ENCODE peak calls at places on chromosomes 16 and 17, in six cellular contexts. K is thyroid gland, F is esophagus squamous epithelium, J is tibial nerve, P is heart left ventricle, E is right lobe of liver. Q is an unnamed sample.

GRCh38 chr16:57748596-57748995 is 13.0 kb downstream of the KATNB1 start:
- DNase-seq in J (no peak), P (no peak), E (peak), K (no peak), F (no peak), Q (no peak)

GRCh38 chr16:76268824-76269223 is 8.4 kb upstream of the CNTNAP4 start:
- DNase-seq in F (no peak), P (no peak), J (no peak), K (no peak), E (no peak), Q (no peak)

GRCh38 chr16:27723711-27724490 is 174.0 kb downstream of the KATNIP start:
- DNase-seq in F (no peak), P (no peak), E (no peak), K (peak), J (no peak), Q (no peak)

GRCh38 chr17:29179232-29180036 is 764 bp downstream of the MYO18A start:
- DNase-seq in F (no peak), K (peak), E (peak), P (peak), J (no peak), Q (peak)

GRCh38 chr17:54180919-54181318 is 358.2 kb downstream of the KIF2B start:
- DNase-seq in P (no peak), K (no peak), J (no peak), F (no peak), E (no peak), Q (peak)

GRCh38 chr16:72978212-72978611 is 69.7 kb downstream of the ZFHX3 start:
- DNase-seq in F (no peak), J (no peak), E (no peak), P (no peak), K (no peak), Q (no peak)

GRCh38 chr17:9212376-9213310 is 191.3 kb downstream of the NTN1 start:
- DNase-seq in P (peak), E (peak), K (no peak), F (no peak), J (no peak), Q (no peak)

GRCh38 chr17:31572341-31572740 is 180.9 kb downstream of the RAB11FIP4 start:
- DNase-seq in E (no peak), K (no peak), J (no peak), F (no peak), P (no peak), Q (no peak)

GRCh38 chr16:76345093-76345735 is 68.0 kb downstream of the CNTNAP4 start:
- DNase-seq in J (peak), F (no peak), E (no peak), K (peak), P (peak), Q (no peak)

GRCh38 chr17:74478369-74479100 is 12.1 kb downstream of the CD300A start:
- DNase-seq in J (peak), P (no peak), F (no peak), K (no peak), E (no peak), Q (no peak)

GRCh38 chr16:81478876-81479496 is 34.4 kb downstream of the CMIP start:
- DNase-seq in K (peak), P (peak), E (peak), F (peak), J (peak), Q (peak)

GRCh38 chr17:10579270-10579669 is 29.8 kb upstream of the MYH2 start:
- DNase-seq in F (no peak), E (no peak), P (no peak), J (no peak), K (no peak), Q (no peak)

GRCh38 chr16:70375636-70376611 is 29.2 kb downstream of the DDX19A start:
- DNase-seq in E (no peak), K (no peak), P (no peak), J (no peak), F (no peak), Q (no peak)

GRCh38 chr17:66777689-66778225 is 57.2 kb upstream of the CACNG5 start:
- DNase-seq in F (no peak), P (no peak), E (no peak), J (no peak), K (peak), Q (no peak)

GRCh38 chr16:64615647-64616280 is 506.1 kb downstream of the CDH11 start:
- DNase-seq in K (no peak), F (no peak), P (peak), E (no peak), J (no peak), Q (no peak)

GRCh38 chr16:65118866-65119265 is 3.0 kb downstream of the CDH11 start:
- DNase-seq in K (no peak), E (no peak), P (no peak), J (no peak), F (no peak), Q (no peak)

DNA sequence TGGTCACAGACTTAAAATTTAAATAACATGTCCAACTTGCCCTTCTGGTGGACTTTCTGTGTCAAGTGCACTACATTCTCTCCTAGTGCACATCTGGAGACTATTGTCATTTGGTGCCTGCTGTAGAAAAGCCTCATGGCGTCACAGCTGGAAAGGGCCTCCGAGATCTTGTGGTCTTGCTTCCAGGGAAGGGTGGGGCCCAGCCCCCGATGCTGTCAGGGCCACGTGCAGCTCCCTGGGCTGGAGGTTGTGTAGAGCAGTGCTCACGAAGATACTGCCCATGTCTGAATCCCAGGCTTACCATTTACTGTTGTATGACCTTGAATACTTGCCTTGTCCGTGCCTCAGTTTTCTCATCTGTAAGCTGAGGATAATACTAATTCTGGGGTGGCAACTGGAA is 6.8 kb upstream of the MPRIP start:
- DNase-seq in K (no peak), P (peak), E (peak), F (no peak), J (no peak), Q (no peak)
- H3K27ac ChIP-seq in K (no peak), P (peak), E (no peak), F (no peak), J (peak), Q (no peak)

DNA sequence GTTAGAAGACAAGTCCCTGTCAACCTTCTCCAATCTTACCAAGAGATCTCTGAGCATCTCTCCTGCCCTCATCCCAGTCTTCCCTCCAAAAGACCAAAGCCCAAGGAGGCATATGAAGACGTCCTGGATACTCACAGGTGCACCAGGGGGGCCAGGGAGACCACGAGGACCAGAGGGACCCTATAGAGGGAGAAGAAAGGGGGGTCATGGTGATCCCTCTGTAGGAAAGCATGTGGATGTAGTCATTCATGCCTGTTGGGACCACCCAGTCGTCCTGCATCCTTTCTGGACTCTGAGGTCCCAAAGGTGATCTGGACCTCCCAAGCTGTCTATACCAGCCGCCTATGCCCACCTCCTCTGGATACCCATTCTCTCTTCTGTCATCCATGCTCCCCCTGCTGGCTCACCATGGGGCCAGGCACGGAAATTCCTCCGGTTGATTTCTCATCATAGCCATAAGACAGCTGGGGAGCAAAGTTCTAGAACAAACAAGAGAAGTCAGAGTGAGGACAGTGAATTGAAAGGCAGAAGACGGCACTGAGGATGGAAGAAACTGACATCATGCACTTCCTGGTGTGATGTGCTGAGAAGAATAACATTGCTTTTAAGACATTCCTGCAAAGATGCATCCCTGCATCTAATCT is 3.3 kb downstream of the COL1A1 start:
- DNase-seq in J (peak), E (no peak), P (peak), K (peak), F (no peak), Q (peak)
- TF ChIP-seq POLR2A in J (no peak), E (no peak), P (no peak), K (no peak), F (no peak), Q (no peak)

GRCh38 chr17:82883461-82884031 is 43.7 kb upstream of the ZNF750 start:
- DNase-seq in F (no peak), P (peak), K (no peak), E (no peak), J (no peak), Q (no peak)
- H3K27ac ChIP-seq in F (no peak), P (no peak), K (no peak), E (no peak), J (no peak), Q (no peak)

GRCh38 chr17:80141463-80142165 is 5.3 kb downstream of the EIF4A3 start:
- DNase-seq in F (no peak), J (no peak), E (no peak), K (no peak), P (no peak), Q (no peak)

GRCh38 chr17:80147035-80147939 is at the start of gene EIF4A3:
- DNase-seq in E (peak), K (peak), J (peak), P (peak), F (peak), Q (peak)

GRCh38 chr17:80142929-80143328 is 4.0 kb downstream of the EIF4A3 start:
- DNase-seq in J (no peak), E (no peak), K (no peak), F (no peak), P (no peak), Q (no peak)

GRCh38 chr17:80145076-80146075 is 1.6 kb downstream of the EIF4A3 start:
- DNase-seq in F (no peak), P (no peak), J (no peak), E (no peak), K (no peak), Q (peak)

GRCh38 chr17:80146121-80147034 is 550 bp downstream of the EIF4A3 start:
- DNase-seq in K (peak), E (no peak), J (no peak), F (no peak), P (no peak), Q (peak)
- TF ChIP-seq POLR2A in K (no peak), E (no peak), J (no peak), F (no peak), P (no peak), Q (no peak)

DNA sequence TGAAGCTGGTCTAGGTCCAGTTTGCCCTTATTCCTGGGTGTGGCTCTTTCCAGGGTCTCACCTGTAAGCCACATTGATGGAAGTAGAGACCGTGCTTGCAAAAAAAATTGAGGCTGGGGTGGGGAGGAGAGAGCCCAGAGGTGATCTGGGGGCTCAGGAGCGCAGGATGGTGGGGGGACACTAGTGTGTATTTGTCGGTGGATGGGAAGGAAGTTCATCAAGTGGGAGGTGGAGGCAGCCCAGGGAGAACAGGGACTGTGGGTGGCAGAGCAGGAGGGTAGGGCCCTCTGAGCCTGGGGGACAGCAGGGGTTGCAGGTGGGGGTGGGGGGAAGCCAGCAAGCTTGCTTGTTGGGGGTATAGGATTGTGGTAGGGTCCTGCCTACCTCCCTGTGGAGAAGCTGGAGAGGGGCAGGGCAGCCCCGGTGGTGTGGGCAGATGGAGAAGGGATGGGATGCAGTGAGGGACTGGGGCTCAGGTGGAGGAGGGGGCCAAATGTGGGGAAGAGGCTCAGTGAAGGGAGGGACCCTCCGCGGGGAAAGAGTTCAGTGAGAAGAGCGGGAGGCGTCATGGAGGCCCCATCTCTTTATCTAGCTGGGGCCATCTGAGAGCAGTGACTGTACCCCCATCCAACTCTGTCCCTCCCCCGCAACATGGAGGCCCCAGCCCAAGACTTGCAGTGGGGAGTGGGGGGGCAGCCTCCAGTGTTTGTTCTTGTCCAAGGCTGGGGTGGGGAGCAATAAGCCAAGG is 17.3 kb upstream of the TMEM92 start:
- DNase-seq in E (no peak), J (no peak), P (no peak), F (no peak), K (no peak), Q (no peak)
- H3K27ac ChIP-seq in E (no peak), J (peak), P (no peak), F (no peak), K (no peak), Q (no peak)

GRCh38 chr17:69327060-69327831 is at the start of gene ABCA5:
- DNase-seq in F (peak), P (peak), K (peak), E (peak), J (peak), Q (peak)
- TF ChIP-seq POLR2A in F (peak), P (no peak), K (peak), E (peak), J (peak), Q (peak)

GRCh38 chr16:66904846-66905632 is 13.6 kb downstream of the CDH16 start:
- DNase-seq in F (no peak), K (peak), E (peak), J (no peak), P (peak), Q (no peak)
- H3K27ac ChIP-seq in F (peak), K (peak), E (no peak), J (peak), P (peak), Q (peak)

GRCh38 chr17:47675380-47676198 is 18.4 kb upstream of the TBKBP1 start:
- DNase-seq in K (no peak), F (no peak), J (no peak), E (no peak), P (no peak), Q (no peak)

GRCh38 chr17:47665655-47666054 is 15.9 kb downstream of the KPNB1 start:
- DNase-seq in E (no peak), K (no peak), P (no peak), J (no peak), F (no peak), Q (no peak)

GRCh38 chr17:47674503-47674902 is 19.5 kb upstream of the TBKBP1 start:
- DNase-seq in P (no peak), E (no peak), J (no peak), K (no peak), F (no peak), Q (no peak)

GRCh38 chr17:47669060-47669459 is 19.3 kb downstream of the KPNB1 start:
- DNase-seq in P (no peak), K (no peak), E (no peak), F (no peak), J (no peak), Q (no peak)

GRCh38 chr17:47670064-47670463 is 20.3 kb downstream of the KPNB1 start:
- DNase-seq in F (no peak), K (no peak), E (no peak), P (no peak), J (no peak), Q (no peak)
- TF ChIP-seq POLR2A in F (no peak), K (no peak), E (no peak), P (no peak), J (no peak), Q (no peak)

Q was measured in testis.